ENCODE peak calls at places on chromosome 20, in six cellular contexts. Z is IMR-90, Q is uterus, G is ovary, V is A549, F is Peyer's patch. H is an unnamed sample.

GRCh38 chr20:14067631-14068030 is 72.3 kb downstream of the MACROD2 start:
- DNase-seq in Z (no peak), F (no peak), V (peak), Q (no peak), G (no peak), H (no peak)

GRCh38 chr20:8602389-8603116 is 466.3 kb upstream of the PLCB4 start:
- DNase-seq in V (no peak), Q (no peak), G (no peak), Z (peak), F (no peak), H (no peak)

GRCh38 chr20:64220891-64221527 is 34.5 kb upstream of the PCMTD2 start:
- DNase-seq in Z (no peak), F (no peak), Q (no peak), G (no peak), V (no peak), H (no peak)

GRCh38 chr20:12482661-12483060 is 526.1 kb upstream of the SPTLC3 start:
- DNase-seq in F (no peak), G (no peak), Z (no peak), V (no peak), Q (no peak), H (no peak)

GRCh38 chr20:63641792-63642517 is 11.3 kb downstream of the STMN3 start:
- DNase-seq in Q (peak), G (peak), Z (peak), V (peak), F (peak), H (peak)

GRCh38 chr20:11755071-11755881 is 162.4 kb upstream of the BTBD3 start:
- DNase-seq in F (no peak), V (no peak), G (no peak), Z (no peak), Q (peak), H (no peak)

GRCh38 chr20:63407928-63408683 is 47.0 kb upstream of the CHRNA4 start:
- DNase-seq in Z (no peak), V (no peak), G (no peak), F (no peak), Q (no peak), H (no peak)

GRCh38 chr20:62741701-62742491 is 33.3 kb downstream of the NTSR1 start:
- DNase-seq in G (no peak), Z (no peak), Q (no peak), F (peak), V (no peak), H (no peak)

GRCh38 chr20:25360631-25361286 is 29.9 kb downstream of the ABHD12 start:
- DNase-seq in V (peak), G (no peak), Q (no peak), Z (peak), F (no peak), H (peak)

GRCh38 chr20:1301031-1301529 is 27.9 kb downstream of the SDCBP2 start:
- DNase-seq in Z (peak), F (peak), V (peak), Q (no peak), G (no peak), H (peak)

GRCh38 chr20:62409935-62410741 is 3.1 kb upstream of the CABLES2 start:
- DNase-seq in Q (peak), Z (no peak), V (peak), G (peak), F (peak), H (peak)

GRCh38 chr20:52747736-52748135 is 224.4 kb upstream of the TSHZ2 start:
- DNase-seq in Z (no peak), V (peak), Q (no peak), F (no peak), G (no peak), H (no peak)

GRCh38 chr20:58218665-58219341 is 9.7 kb downstream of the ANKRD60 start:
- DNase-seq in F (no peak), V (no peak), Z (no peak), G (no peak), Q (no peak), H (no peak)

GRCh38 chr20:64036346-64037198 is 590 bp downstream of the C20orf204 start:
- DNase-seq in Z (peak), Q (no peak), F (no peak), V (no peak), G (no peak), H (no peak)

GRCh38 chr20:45583502-45583901 is 4.4 kb upstream of the WFDC8 start:
- DNase-seq in V (no peak), Z (no peak), G (no peak), F (no peak), Q (no peak), H (no peak)

GRCh38 chr20:45970646-45971424 is 1.2 kb downstream of the ZNF335 start:
- DNase-seq in V (no peak), G (no peak), Q (no peak), Z (peak), F (peak), H (no peak)

GRCh38 chr20:2331901-2332565 is 36.2 kb downstream of the TGM3 start:
- DNase-seq in Z (no peak), Q (no peak), F (no peak), G (no peak), V (no peak), H (no peak)

GRCh38 chr20:36573103-36573797 is at the start of gene TGIF2:
- DNase-seq in G (peak), Z (peak), F (peak), Q (peak), V (peak), H (peak)

GRCh38 chr20:54086444-54087134 is 16.2 kb upstream of the BCAS1 start:
- DNase-seq in Z (peak), Q (no peak), G (no peak), V (no peak), F (no peak), H (no peak)

GRCh38 chr20:62401331-62401779 is 5.7 kb downstream of the CABLES2 start:
- DNase-seq in G (no peak), V (peak), Q (no peak), F (no peak), Z (no peak), H (no peak)

GRCh38 chr20:34824861-34825529 is 456 bp downstream of the NCOA6 start:
- DNase-seq in F (peak), Q (peak), G (peak), V (peak), Z (peak), H (peak)
- TF ChIP-seq POLR2A in F (peak), Q (no peak), G (no peak), V (peak), Z (peak), H (peak)

GRCh38 chr20:3679749-3680700 is 1.8 kb downstream of the ADAM33 start:
- DNase-seq in V (no peak), G (peak), F (no peak), Z (peak), Q (peak), H (peak)
- TF ChIP-seq POLR2A in V (no peak), G (no peak), F (no peak), Z (no peak), Q (peak), H (no peak)

DNA sequence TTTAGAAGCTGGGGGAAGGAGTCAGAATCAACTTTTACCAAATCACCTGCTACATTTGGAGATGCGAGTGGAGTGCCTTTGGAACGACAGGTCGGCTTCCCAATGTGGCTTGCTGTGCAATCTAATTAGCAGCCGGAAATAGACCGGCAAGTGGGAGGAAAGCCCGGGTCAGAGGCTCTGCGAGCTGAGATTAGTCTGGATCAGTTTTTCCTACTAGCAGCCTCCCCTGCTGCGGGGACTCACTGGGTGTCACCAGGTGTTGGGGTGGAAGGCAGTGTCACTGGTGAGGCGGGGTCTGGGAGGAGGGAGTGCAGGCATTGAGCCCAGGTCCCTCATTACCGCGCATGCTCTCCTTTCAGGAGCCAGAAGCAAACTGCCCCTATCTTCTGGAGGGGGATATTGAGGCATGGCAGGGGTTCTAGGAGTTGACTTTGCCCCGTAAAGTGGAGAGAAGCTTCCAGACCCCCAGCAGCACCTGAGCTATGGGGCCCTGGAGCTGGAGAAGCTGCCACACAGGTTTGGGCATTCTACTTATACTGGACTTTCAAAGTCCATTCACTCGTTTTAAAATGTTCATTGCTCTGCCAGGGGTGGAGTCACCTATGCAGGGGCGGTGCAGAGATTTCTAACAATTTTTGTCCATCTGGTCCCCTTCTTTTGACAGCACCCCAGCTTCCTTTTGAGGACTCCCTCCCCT is 11.1 kb downstream of the SULF2 start:
- DNase-seq in V (no peak), G (no peak), Q (no peak), Z (no peak), F (peak), H (no peak)
- TF ChIP-seq POLR2A in V (no peak), G (no peak), Q (no peak), Z (no peak), F (no peak), H (no peak)

DNA sequence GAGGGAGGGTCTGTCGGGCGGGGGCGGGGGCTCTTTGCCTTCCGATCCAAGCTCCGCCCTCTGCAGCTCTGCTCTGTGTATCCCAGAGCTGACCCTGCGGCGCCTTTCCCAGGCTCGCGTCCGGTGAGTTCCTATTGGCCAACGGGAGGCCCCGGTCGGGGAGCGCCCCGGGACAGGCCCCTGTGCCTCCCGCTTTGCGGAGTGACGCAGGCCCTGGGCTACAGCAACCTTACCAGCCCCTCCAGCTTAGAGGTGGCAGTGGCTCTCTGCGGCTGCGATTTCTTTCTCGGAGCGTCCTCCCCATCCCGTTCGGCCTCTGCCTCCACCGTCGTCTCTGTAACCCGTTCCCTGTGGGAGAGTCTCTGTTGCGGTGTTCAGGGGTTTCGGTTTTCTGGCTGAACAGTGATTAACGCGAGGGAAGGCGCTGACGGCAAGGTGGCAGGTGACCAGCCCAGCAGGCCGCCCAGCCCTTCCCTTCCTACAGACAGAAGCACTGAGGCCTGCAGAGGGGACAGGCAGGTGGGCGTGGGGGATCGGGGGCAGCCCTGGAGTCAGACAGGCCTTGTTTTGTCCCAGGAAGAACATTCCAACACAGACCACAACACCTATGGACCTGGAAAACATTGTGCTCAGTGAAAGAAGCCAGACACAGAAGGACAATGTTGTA is 18.1 kb upstream of the CEBPB start:
- DNase-seq in V (peak), Q (peak), Z (peak), F (peak), G (peak), H (no peak)
- TF ChIP-seq POLR2A in V (peak), Q (peak), Z (peak), F (peak), G (peak), H (peak)

GRCh38 chr20:23626040-23626620 is 11.6 kb downstream of the CST3 start:
- DNase-seq in Q (no peak), G (no peak), F (no peak), Z (no peak), V (peak), H (no peak)

GRCh38 chr20:23625236-23625964 is 12.4 kb downstream of the CST3 start:
- DNase-seq in V (no peak), Z (no peak), G (no peak), Q (no peak), F (no peak), H (no peak)

GRCh38 chr20:23622839-23623343 is 14.9 kb downstream of the CST3 start:
- DNase-seq in Z (peak), V (peak), F (no peak), Q (peak), G (peak), H (peak)

GRCh38 chr20:23623666-23624065 is 14.1 kb downstream of the CST3 start:
- DNase-seq in Q (no peak), F (no peak), V (no peak), Z (no peak), G (no peak), H (no peak)

GRCh38 chr20:23624307-23624706 is 13.4 kb downstream of the CST3 start:
- DNase-seq in V (no peak), F (no peak), Z (no peak), Q (no peak), G (no peak), H (no peak)
- TF ChIP-seq POLR2A in V (no peak), F (no peak), Z (no peak), Q (no peak), G (no peak), H (no peak)

GRCh38 chr20:34829191-34829590 is 3.7 kb upstream of the NCOA6 start:
- DNase-seq in Z (no peak), Q (no peak), V (peak), G (no peak), F (no peak), H (no peak)

GRCh38 chr20:34825530-34826362 is at the start of gene NCOA6:
- DNase-seq in G (peak), F (peak), V (peak), Q (peak), Z (peak), H (peak)

GRCh38 chr20:34820805-34821578 is 4.5 kb downstream of the NCOA6 start:
- DNase-seq in G (no peak), V (no peak), F (no peak), Z (no peak), Q (no peak), H (no peak)

GRCh38 chr20:34824026-34824860 is 1.2 kb downstream of the NCOA6 start:
- DNase-seq in Q (peak), F (peak), G (peak), Z (peak), V (peak), H (peak)
- TF ChIP-seq POLR2A in Q (no peak), F (peak), G (no peak), Z (no peak), V (peak), H (peak)